ENCODE peak calls at places on chromosomes 11 and 22, in eight cellular contexts. C is NCI-H1930; R is fibroblast of the conjunctiva; I is GM12892; Z is activated CD4-positive, CD25-positive, alpha-beta regulatory T cell; O is stimulated activated CD4-positive, alpha-beta T cell treated with anti-CD3 and anti-CD28 coated beads, Interleukin-2, amount 100 ng/mL, for 48 hours; D is heart left ventricle; S is activated CD4-positive, alpha-beta T cell treated with anti-CD3 and anti-CD28 coated beads, Interleukin-2, amount 50 U/mL, for 24 hours. A is an unnamed sample.

GRCh38 chr11:8389034-8389996 is 125.6 kb upstream of the LMO1 start:
- DNase-seq in C (no peak), R (no peak), I (no peak), Z (no peak), O (no peak), D (no peak), S (no peak), A (no peak)

GRCh38 chr22:48953830-48954229 is 873.8 kb downstream of the BRD1 start:
- DNase-seq in C (no peak), R (no peak), I (no peak), Z (no peak), O (no peak), D (no peak), S (no peak), A (no peak)

GRCh38 chr11:118646393-118646792 is 33.1 kb downstream of the TREH start:
- DNase-seq in C (no peak), R (no peak), I (no peak), Z (no peak), O (no peak), D (no peak), S (no peak), A (no peak)

GRCh38 chr22:39518996-39519680 is 1.2 kb upstream of the ATF4 start:
- DNase-seq in C (no peak), R (no peak), I (no peak), Z (no peak), O (no peak), D (no peak), S (no peak), A (no peak)

GRCh38 chr11:12598330-12599256 is 75.6 kb upstream of the TEAD1 start:
- DNase-seq in C (no peak), R (no peak), I (no peak), Z (no peak), O (no peak), D (no peak), S (no peak), A (no peak)

GRCh38 chr22:30742291-30743256 is 47.9 kb downstream of the OSBP2 start:
- DNase-seq in C (no peak), R (no peak), I (no peak), Z (no peak), O (no peak), D (no peak), S (no peak), A (no peak)

GRCh38 chr11:13446444-13446843 is 16.6 kb downstream of the BTBD10 start:
- DNase-seq in C (no peak), R (no peak), I (no peak), Z (no peak), O (no peak), D (no peak), S (no peak), A (no peak)

GRCh38 chr22:29820941-29821789 is 16.9 kb downstream of the ASCC2 start:
- DNase-seq in C (no peak), R (peak), I (peak), Z (no peak), O (peak), D (peak), S (no peak), A (peak)

GRCh38 chr22:46738961-46739870 is 1.2 kb upstream of the CERK start:
- DNase-seq in C (peak), R (peak), I (no peak), Z (no peak), O (peak), D (peak), S (no peak), A (peak)

GRCh38 chr11:28105869-28106268 is 2.1 kb downstream of the KIF18A start:
- DNase-seq in C (no peak), R (no peak), I (no peak), Z (no peak), O (no peak), D (no peak), S (no peak), A (no peak)

GRCh38 chr11:64534950-64535349 is 56.1 kb upstream of the SLC22A12 start:
- DNase-seq in C (no peak), R (no peak), I (no peak), Z (no peak), O (no peak), D (no peak), S (no peak), A (no peak)

GRCh38 chr11:58626915-58627483 is 4.5 kb downstream of the CNTF start:
- DNase-seq in C (no peak), R (no peak), I (no peak), Z (no peak), O (no peak), D (no peak), S (no peak), A (no peak)

GRCh38 chr11:8577791-8578581 is 16.0 kb downstream of the STK33 start:
- DNase-seq in C (no peak), R (no peak), I (no peak), Z (no peak), O (no peak), D (no peak), S (no peak), A (no peak)

GRCh38 chr22:19232620-19233019 is 54.1 kb upstream of the SLC25A1 start:
- DNase-seq in C (no peak), R (no peak), I (no peak), Z (no peak), O (no peak), D (no peak), S (no peak), A (peak)

GRCh38 chr11:67440229-67441081 is 2.8 kb downstream of the CORO1B start:
- DNase-seq in C (no peak), R (no peak), I (no peak), Z (no peak), O (no peak), D (no peak), S (no peak), A (no peak)

GRCh38 chr11:125701858-125702621 is 21.4 kb upstream of the ACRV1 start:
- DNase-seq in C (no peak), R (no peak), I (no peak), Z (no peak), O (no peak), D (no peak), S (no peak), A (no peak)

GRCh38 chr22:43956383-43956782 is 1.1 kb downstream of the SAMM50 start:
- DNase-seq in C (no peak), R (no peak), I (no peak), Z (no peak), O (no peak), D (no peak), S (no peak), A (no peak)

GRCh38 chr11:117203069-117203407 is 3.9 kb downstream of the TAGLN start:
- DNase-seq in C (no peak), R (no peak), I (no peak), Z (no peak), O (no peak), D (no peak), S (no peak), A (no peak)

GRCh38 chr11:105206633-105207032 is 67.1 kb upstream of the CARD18 start:
- DNase-seq in C (no peak), R (no peak), I (no peak), Z (no peak), O (no peak), D (no peak), S (no peak), A (no peak)